ENCODE peak calls at places on chromosomes 2 and 18, in seven cellular contexts. Y, K, M, T, R, L and P are unnamed samples.

GRCh38 chr2:43217228-43218220 is 8.9 kb downstream of the ZFP36L2 start:
- DNase-seq in Y (peak; percentile 61), K (no peak), M (peak; percentile 96), T (no peak), R (no peak), L (peak; percentile 72), P (peak; percentile 35)

GRCh38 chr2:236960516-236960915 is 125.2 kb upstream of the COPS8 start:
- DNase-seq in Y (no peak), K (no peak), M (no peak), T (no peak), R (no peak), L (no peak), P (no peak)

GRCh38 chr2:188475945-188476344 is 184.3 kb downstream of the GULP1 start:
- DNase-seq in Y (no peak), K (no peak), M (no peak), T (peak; percentile 66), R (peak; percentile 49), L (no peak), P (peak; percentile 61)

GRCh38 chr18:49628993-49629795 is 67.3 kb downstream of the LIPG start:
- DNase-seq in Y (no peak), K (peak; percentile 46), M (no peak), T (no peak), R (no peak), L (peak; percentile 80), P (no peak)

GRCh38 chr2:36404312-36404711 is 48.7 kb downstream of the CRIM1 start:
- DNase-seq in Y (no peak), K (no peak), M (no peak), T (peak; percentile 67), R (no peak), L (no peak), P (peak; percentile 75)

GRCh38 chr2:54966837-54967236 is 83.4 kb downstream of the RTN4 start:
- DNase-seq in Y (no peak), K (no peak), M (no peak), T (no peak), R (no peak), L (no peak), P (no peak)

GRCh38 chr2:38682008-38682575 is 16.2 kb downstream of the GALM start:
- DNase-seq in Y (no peak), K (no peak), M (no peak), T (no peak), R (no peak), L (no peak), P (no peak)

GRCh38 chr18:11570770-11571169 is 38.6 kb upstream of the SLC35G4 start:
- DNase-seq in Y (no peak), K (no peak), M (no peak), T (peak; percentile 33), R (peak; percentile 8), L (no peak), P (peak; percentile 9)

GRCh38 chr18:11146238-11146946 is 3.0 kb downstream of the PIEZO2 start:
- DNase-seq in Y (no peak), K (peak; percentile 66), M (peak; percentile 29), T (no peak), R (no peak), L (peak; percentile 67), P (no peak)

GRCh38 chr2:122980672-122981071 is 1044.4 kb upstream of the CNTNAP5 start:
- DNase-seq in Y (no peak), K (peak; percentile 57), M (no peak), T (peak; percentile 52), R (no peak), L (no peak), P (no peak)

GRCh38 chr18:77068321-77068841 is 64.2 kb downstream of the MBP start:
- DNase-seq in Y (no peak), K (no peak), M (no peak), T (no peak), R (no peak), L (no peak), P (peak; percentile 53)

GRCh38 chr2:178756843-178757242 is 50.4 kb downstream of the TTN start:
- DNase-seq in Y (peak; percentile 15), K (no peak), M (no peak), T (no peak), R (no peak), L (no peak), P (peak; percentile 47)

GRCh38 chr2:151669585-151670081 is 64.6 kb downstream of the NEB start:
- DNase-seq in Y (peak; percentile 64), K (no peak), M (peak; percentile 54), T (no peak), R (no peak), L (no peak), P (no peak)

GRCh38 chr2:143489135-143489534 is 359.9 kb downstream of the ARHGAP15 start:
- DNase-seq in Y (peak; percentile 81), K (no peak), M (no peak), T (no peak), R (peak; percentile 62), L (no peak), P (peak; percentile 81)

GRCh38 chr2:100923461-100924020 is 78.5 kb upstream of the RPL31 start:
- DNase-seq in Y (peak; percentile 54), K (no peak), M (no peak), T (no peak), R (no peak), L (no peak), P (no peak)

GRCh38 chr2:100924122-100924519 is 78.0 kb upstream of the RPL31 start:
- DNase-seq in Y (no peak), K (no peak), M (no peak), T (no peak), R (no peak), L (no peak), P (no peak)

GRCh38 chr2:100928235-100928634 is 73.9 kb upstream of the RPL31 start:
- DNase-seq in Y (no peak), K (no peak), M (no peak), T (no peak), R (no peak), L (no peak), P (no peak)

GRCh38 chr2:100921685-100922161 is 80.4 kb upstream of the RPL31 start:
- DNase-seq in Y (no peak), K (no peak), M (no peak), T (no peak), R (no peak), L (no peak), P (no peak)

GRCh38 chr2:100924520-100925451 is 77.3 kb upstream of the RPL31 start:
- DNase-seq in Y (peak; percentile 90), K (no peak), M (no peak), T (no peak), R (peak; percentile 32), L (no peak), P (peak; percentile 85)
- H3K4me3 ChIP-seq in Y (peak overlapping the region; percentile 17), K (peak overlapping the region; percentile 53), M (no peak overlapping the region), T (no peak overlapping the region), R (no peak overlapping the region), L (no peak overlapping the region), P (no peak overlapping the region)

GRCh38 chr2:130241041-130241707 is 42.9 kb upstream of the TUBA3E start:
- DNase-seq in Y (no peak), K (no peak), M (peak; percentile 58), T (peak; percentile 21), R (no peak), L (no peak), P (peak; percentile 13)

GRCh38 chr2:130245976-130246375 is 47.7 kb upstream of the TUBA3E start:
- DNase-seq in Y (no peak), K (no peak), M (peak; percentile 2), T (no peak), R (no peak), L (no peak), P (no peak)

GRCh38 chr2:130246430-130246829 is 48.2 kb upstream of the TUBA3E start:
- DNase-seq in Y (no peak), K (no peak), M (no peak), T (no peak), R (no peak), L (no peak), P (no peak)

DNA sequence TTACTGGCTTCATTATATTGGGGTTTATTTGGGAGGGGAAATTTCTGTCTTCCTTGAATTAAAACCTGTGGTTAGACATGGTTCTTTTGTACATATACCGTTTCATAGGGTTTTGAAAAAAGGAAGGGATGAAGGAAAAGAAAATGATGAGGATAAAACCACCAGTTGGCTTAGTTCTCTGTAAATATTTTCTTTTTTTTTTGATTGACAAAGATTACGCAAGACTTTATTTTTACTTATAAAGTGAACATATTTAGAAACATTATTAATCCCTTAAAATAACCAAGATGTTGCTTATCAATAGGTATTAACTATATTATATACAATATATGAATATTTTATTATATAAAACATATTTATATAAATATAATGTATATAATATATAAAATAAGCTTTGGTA is 45.1 kb upstream of the TUBA3E start:
- DNase-seq in Y (no peak), K (no peak), M (no peak), T (no peak), R (no peak), L (no peak), P (no peak)
- H3K4me3 ChIP-seq in Y (no peak overlapping the region), K (no peak overlapping the region), M (no peak overlapping the region), T (no peak overlapping the region), R (no peak overlapping the region), L (no peak overlapping the region), P (no peak overlapping the region)

GRCh38 chr2:201154615-201155014 is 28.3 kb upstream of the CASP10 start:
- DNase-seq in Y (no peak), K (no peak), M (no peak), T (no peak), R (no peak), L (no peak), P (no peak)

GRCh38 chr2:201151127-201152074 is 31.5 kb upstream of the CASP10 start:
- DNase-seq in Y (no peak), K (no peak), M (peak; percentile 35), T (peak; percentile 87), R (peak; percentile 63), L (no peak), P (peak; percentile 90)

GRCh38 chr2:201152517-201152916 is 30.4 kb upstream of the CASP10 start:
- DNase-seq in Y (no peak), K (no peak), M (no peak), T (no peak), R (no peak), L (no peak), P (no peak)

GRCh38 chr2:201150454-201151020 is 32.4 kb upstream of the CASP10 start:
- DNase-seq in Y (no peak), K (no peak), M (peak; percentile 47), T (peak; percentile 19), R (no peak), L (no peak), P (no peak)

GRCh38 chr2:201152999-201153398 is 29.9 kb upstream of the CASP10 start:
- DNase-seq in Y (no peak), K (no peak), M (no peak), T (no peak), R (no peak), L (no peak), P (no peak)
- H3K4me3 ChIP-seq in Y (no peak overlapping the region), K (no peak overlapping the region), M (no peak overlapping the region), T (no peak overlapping the region), R (no peak overlapping the region), L (no peak overlapping the region), P (no peak overlapping the region)

DNA sequence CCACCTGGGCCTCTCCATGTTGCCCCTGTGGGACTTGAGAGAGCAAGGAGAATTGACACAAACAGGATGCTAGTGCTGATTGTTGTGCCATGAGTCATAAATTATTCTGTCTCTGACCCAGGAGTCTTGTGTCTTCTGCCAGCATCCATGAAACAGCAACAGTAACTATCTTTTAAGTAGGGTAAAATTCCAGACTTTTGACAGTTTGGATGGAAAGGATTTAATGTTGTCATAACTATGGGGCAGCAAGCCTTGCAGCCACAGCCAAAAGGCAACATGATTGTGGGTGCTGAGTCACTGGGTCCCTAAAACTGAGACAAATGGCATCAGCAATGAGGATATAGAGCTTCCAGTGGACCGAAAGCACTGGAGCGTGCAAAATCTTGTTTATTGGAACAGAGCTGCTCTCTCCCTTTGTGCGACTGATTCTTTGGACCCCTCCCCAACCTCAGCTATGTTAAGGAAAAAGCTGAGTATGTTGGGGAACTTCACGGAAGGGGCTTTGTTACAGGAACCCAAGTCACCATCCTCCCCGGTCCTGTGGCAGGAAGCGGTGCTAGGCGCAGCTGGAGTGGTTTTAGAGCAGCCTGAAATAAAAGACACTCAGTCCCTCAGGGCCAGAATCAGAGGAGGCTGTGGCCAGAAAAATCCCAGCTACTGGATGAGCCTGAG is 9.6 kb upstream of the ITPRIPL1 start:
- DNase-seq in Y (no peak), K (no peak), M (peak; percentile 43), T (peak; percentile 65), R (peak; percentile 86), L (no peak), P (peak; percentile 51)
- H3K4me3 ChIP-seq in Y (peak overlapping the region; percentile 60), K (no peak overlapping the region), M (no peak overlapping the region), T (no peak overlapping the region), R (no peak overlapping the region), L (no peak overlapping the region), P (no peak overlapping the region)